ENCODE peak calls at places on chromosome 18, in nine cellular contexts. P is posterior cingulate gyrus; G is Caki2; O is iPS-NIHi11; U is activated T-cell treated with anti-CD3 and anti-CD28 coated beads, Interleukin-2, amount 50 U/mL, for 72 hours; T is MCF 10A; H is stromal cell of bone marrow; A is foreskin fibroblast; X is midbrain. R is an unnamed sample.

GRCh38 chr18:62282188-62282629 is 42.9 kb upstream of the TNFRSF11A start:
- DNase-seq in G (no peak), H (peak), T (peak), O (no peak), P (no peak), U (no peak), A (peak), X (no peak), R (no peak)

GRCh38 chr18:48035556-48035860 is 105.0 kb upstream of the SMAD2 start:
- DNase-seq in T (no peak), P (no peak), G (no peak), H (no peak), U (no peak), A (no peak), X (no peak), O (no peak), R (no peak)

GRCh38 chr18:77822552-77823138 is 573.0 kb downstream of the GALR1 start:
- DNase-seq in T (no peak), H (no peak), U (no peak), P (no peak), A (no peak), O (no peak), G (no peak), X (no peak), R (no peak)

GRCh38 chr18:32300914-32301313 is 111.1 kb downstream of the MEP1B start:
- DNase-seq in X (no peak), O (no peak), U (no peak), G (no peak), H (peak), A (no peak), T (no peak), P (no peak), R (no peak)

GRCh38 chr18:48875314-48875941 is 75.3 kb downstream of the SMAD7 start:
- DNase-seq in A (no peak), X (no peak), U (no peak), G (no peak), H (no peak), T (no peak), O (no peak), P (no peak), R (no peak)

GRCh38 chr18:63111549-63112402 is 207.8 kb downstream of the BCL2 start:
- DNase-seq in G (no peak), A (no peak), O (no peak), X (no peak), H (no peak), U (no peak), P (no peak), T (no peak), R (no peak)

GRCh38 chr18:78709271-78709809 is 270.3 kb upstream of the SALL3 start:
- DNase-seq in T (no peak), O (no peak), X (no peak), H (no peak), G (no peak), A (no peak), U (no peak), P (no peak), R (no peak)

GRCh38 chr18:39434223-39434622 is 1868.6 kb upstream of the CELF4 start:
- DNase-seq in O (no peak), T (no peak), X (no peak), A (no peak), U (no peak), G (no peak), H (peak), P (no peak), R (no peak)

GRCh38 chr18:13611058-13611615 is 115.2 kb downstream of the FAM210A start:
- DNase-seq in A (peak), T (no peak), O (no peak), X (peak), G (no peak), P (peak), H (peak), U (no peak), R (peak)

GRCh38 chr18:49812321-49813070 is 837 bp downstream of the ACAA2 start:
- DNase-seq in P (no peak), A (no peak), T (peak), H (peak), O (no peak), U (no peak), X (peak), G (peak), R (no peak)

GRCh38 chr18:24270358-24270936 is 127.2 kb downstream of the OSBPL1A start:
- DNase-seq in A (no peak), O (no peak), G (no peak), H (no peak), X (no peak), U (no peak), P (no peak), T (peak), R (no peak)

R was measured in NT2/D1.